ENCODE peak calls at places on chromosome 15, in eight cellular contexts. G, R, P, U, E, S, T and B are unnamed samples.

GRCh38 chr15:31399544-31400171 is 73.0 kb downstream of the KLF13 start:
- DNase-seq in G (peak), R (peak), P (no peak), U (peak), E (no peak), S (no peak), T (no peak), B (peak)

GRCh38 chr15:47422901-47423300 is 294.4 kb upstream of the SEMA6D start:
- DNase-seq in G (peak), R (no peak), P (no peak), U (no peak), E (no peak), S (no peak), T (no peak), B (no peak)

GRCh38 chr15:46815765-46816164 is 901.5 kb upstream of the SEMA6D start:
- DNase-seq in G (no peak), R (peak), P (no peak), U (no peak), E (no peak), S (no peak), T (peak), B (no peak)

GRCh38 chr15:73991260-73991659 is 835 bp downstream of the STOML1 start:
- DNase-seq in G (peak), R (peak), P (peak), U (peak), E (no peak), S (peak), T (peak), B (peak)

GRCh38 chr15:36334059-36334458 is 245.4 kb upstream of the CDIN1 start:
- DNase-seq in G (peak), R (no peak), P (no peak), U (peak), E (no peak), S (no peak), T (no peak), B (no peak)

GRCh38 chr15:64151727-64152506 is at the start of gene SNX22:
- DNase-seq in G (no peak), R (no peak), P (peak), U (no peak), E (no peak), S (peak), T (peak), B (no peak)

GRCh38 chr15:76187151-76187550 is 124.1 kb downstream of the ETFA start:
- DNase-seq in G (no peak), R (no peak), P (no peak), U (no peak), E (no peak), S (no peak), T (no peak), B (no peak)

GRCh38 chr15:60720493-60721231 is 241.7 kb upstream of the ICE2 start:
- DNase-seq in G (no peak), R (no peak), P (no peak), U (no peak), E (no peak), S (no peak), T (no peak), B (no peak)

GRCh38 chr15:31197497-31198414 is 96.2 kb upstream of the TRPM1 start:
- DNase-seq in G (no peak), R (peak), P (peak), U (peak), E (no peak), S (peak), T (peak), B (no peak)

GRCh38 chr15:100170673-100171210 is 171.0 kb downstream of the ADAMTS17 start:
- DNase-seq in G (no peak), R (no peak), P (no peak), U (no peak), E (no peak), S (no peak), T (no peak), B (no peak)

GRCh38 chr15:77944002-77944867 is 133.3 kb downstream of the TBC1D2B start:
- DNase-seq in G (peak), R (peak), P (peak), U (peak), E (peak), S (peak), T (peak), B (peak)

GRCh38 chr15:92808611-92809063 is 91.5 kb upstream of the CHD2 start:
- DNase-seq in G (no peak), R (peak), P (peak), U (peak), E (peak), S (no peak), T (no peak), B (peak)

GRCh38 chr15:76398301-76398700 is 61.7 kb downstream of the ISL2 start:
- DNase-seq in G (no peak), R (no peak), P (no peak), U (no peak), E (no peak), S (no peak), T (no peak), B (no peak)

GRCh38 chr15:85825118-85825517 is 30.4 kb upstream of the KLHL25 start:
- DNase-seq in G (no peak), R (no peak), P (no peak), U (no peak), E (no peak), S (no peak), T (peak), B (no peak)

GRCh38 chr15:62591842-62592838 is 427.1 kb upstream of the C2CD4B start:
- DNase-seq in G (peak), R (no peak), P (no peak), U (peak), E (no peak), S (no peak), T (no peak), B (no peak)

GRCh38 chr15:51243774-51244173 is 94.6 kb downstream of the CYP19A1 start:
- DNase-seq in G (peak), R (no peak), P (no peak), U (no peak), E (no peak), S (no peak), T (no peak), B (no peak)

GRCh38 chr15:61654918-61655317 is 405.3 kb downstream of the VPS13C start:
- DNase-seq in G (peak), R (peak), P (no peak), U (no peak), E (peak), S (no peak), T (no peak), B (no peak)

GRCh38 chr15:27028836-27029482 is 58.0 kb downstream of the GABRG3 start:
- DNase-seq in G (peak), R (no peak), P (no peak), U (no peak), E (no peak), S (peak), T (no peak), B (no peak)

GRCh38 chr15:52281085-52282035 is 14.2 kb downstream of the MYO5C start:
- DNase-seq in G (no peak), R (peak), P (peak), U (no peak), E (no peak), S (no peak), T (no peak), B (peak)

GRCh38 chr15:33612721-33613304 is 302.0 kb downstream of the RYR3 start:
- DNase-seq in G (no peak), R (no peak), P (no peak), U (no peak), E (no peak), S (no peak), T (no peak), B (no peak)

GRCh38 chr15:66496951-66497501 is 536 bp downstream of the SNAPC5 start:
- DNase-seq in G (no peak), R (no peak), P (no peak), U (no peak), E (no peak), S (no peak), T (peak), B (no peak)

GRCh38 chr15:63166219-63166618 is 8.9 kb upstream of the RPS27L start:
- DNase-seq in G (no peak), R (no peak), P (no peak), U (peak), E (no peak), S (no peak), T (no peak), B (no peak)

GRCh38 chr15:94203321-94203720 is 28.0 kb upstream of the MCTP2 start:
- DNase-seq in G (no peak), R (no peak), P (no peak), U (no peak), E (no peak), S (no peak), T (no peak), B (no peak)

GRCh38 chr15:50137330-50137761 is 18.3 kb upstream of the ATP8B4 start:
- DNase-seq in G (peak), R (no peak), P (no peak), U (peak), E (no peak), S (no peak), T (no peak), B (no peak)

GRCh38 chr15:82538961-82539689 is 1.1 kb downstream of the RPS17 start:
- DNase-seq in G (peak), R (no peak), P (no peak), U (no peak), E (no peak), S (no peak), T (no peak), B (no peak)

GRCh38 chr15:48682949-48683651 is 37.6 kb upstream of the FBN1 start:
- DNase-seq in G (peak), R (peak), P (peak), U (peak), E (no peak), S (no peak), T (peak), B (peak)

GRCh38 chr15:57496594-57496945 is 95.1 kb upstream of the MYZAP start:
- DNase-seq in G (no peak), R (no peak), P (no peak), U (no peak), E (no peak), S (no peak), T (no peak), B (no peak)

GRCh38 chr15:81254277-81255265 is 57.9 kb downstream of the IL16 start:
- DNase-seq in G (no peak), R (no peak), P (no peak), U (no peak), E (no peak), S (no peak), T (no peak), B (no peak)

GRCh38 chr15:38069001-38069400 is 134.6 kb downstream of the TMCO5A start:
- DNase-seq in G (peak), R (no peak), P (no peak), U (peak), E (no peak), S (peak), T (peak), B (peak)

GRCh38 chr15:31563421-31563820 is 236.8 kb downstream of the KLF13 start:
- DNase-seq in G (no peak), R (no peak), P (no peak), U (no peak), E (no peak), S (no peak), T (no peak), B (no peak)

DNA sequence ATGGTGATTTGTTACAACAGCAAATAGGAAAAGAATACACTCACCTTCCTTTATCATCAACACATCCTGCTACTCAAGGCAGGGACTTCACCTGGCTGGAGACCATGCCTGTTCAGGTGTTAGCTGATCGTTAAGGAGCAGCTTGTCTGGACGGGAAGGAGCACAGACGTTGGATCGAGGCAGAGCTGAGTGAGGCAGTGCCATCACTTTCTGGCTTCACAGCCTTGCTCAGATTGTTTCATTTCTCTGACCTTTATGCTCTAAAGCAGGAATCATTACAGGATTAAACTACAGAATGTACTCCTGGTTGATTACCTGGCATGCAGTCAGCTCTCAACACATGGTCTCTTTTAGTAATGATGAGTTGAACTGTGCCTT is 119.0 kb upstream of the NR2E3 start:
- DNase-seq in G (no peak), R (no peak), P (no peak), U (no peak), E (no peak), S (no peak), T (no peak), B (no peak)
- H3K4me3 ChIP-seq in G (no peak), R (peak), P (no peak), U (no peak), E (peak), S (no peak), T (no peak), B (no peak)

DNA sequence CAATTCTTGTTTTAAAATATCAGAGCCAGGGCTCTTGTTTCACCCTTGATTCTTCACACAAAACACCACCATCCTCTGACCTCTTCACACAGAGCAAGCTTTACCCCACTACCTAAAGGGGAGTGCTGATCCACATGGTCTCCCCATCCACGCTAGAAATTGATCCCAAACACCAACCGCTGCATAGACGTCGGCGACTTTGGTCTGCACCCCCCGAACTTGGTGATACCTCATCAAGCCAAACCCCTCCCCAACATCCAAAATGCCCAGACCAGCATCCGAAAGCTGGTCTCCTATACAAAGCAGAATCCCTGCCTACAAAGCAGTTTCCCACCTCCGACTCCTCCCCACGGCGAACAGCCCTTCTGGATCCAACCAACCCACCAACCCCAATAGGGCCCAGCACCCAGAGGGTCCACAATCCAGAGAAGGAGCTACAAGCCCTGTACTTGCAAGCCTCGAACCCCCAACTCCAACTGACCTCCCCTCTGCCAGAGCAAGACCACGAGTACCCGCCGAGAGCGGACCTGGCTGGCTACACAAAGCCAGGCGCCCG is 25.8 kb upstream of the MTHFS start:
- DNase-seq in G (no peak), R (no peak), P (no peak), U (no peak), E (no peak), S (no peak), T (no peak), B (no peak)
- H3K4me3 ChIP-seq in G (peak), R (peak), P (peak), U (peak), E (peak), S (peak), T (peak), B (peak)

DNA sequence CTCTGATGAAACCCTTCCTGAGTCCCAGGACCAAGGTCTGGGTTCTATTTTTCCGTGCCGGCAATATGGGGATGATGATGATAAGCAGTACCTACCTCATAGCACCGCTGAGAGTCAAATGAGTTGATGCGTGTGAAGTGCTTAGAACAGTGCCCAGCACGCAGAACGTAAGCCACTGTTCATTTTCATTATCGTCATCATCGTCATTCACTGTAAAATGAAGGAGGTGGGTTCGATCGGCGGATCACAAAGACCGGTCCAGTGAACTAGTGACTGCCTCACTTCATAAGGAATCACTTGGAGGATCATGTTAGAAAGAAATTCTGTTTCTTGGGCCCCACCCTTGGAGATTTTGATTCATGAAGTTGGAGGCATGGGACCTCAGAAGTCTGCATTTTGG is 44.3 kb downstream of the RLBP1 start:
- DNase-seq in G (no peak), R (no peak), P (no peak), U (no peak), E (no peak), S (no peak), T (no peak), B (peak)
- H3K4me3 ChIP-seq in G (no peak), R (no peak), P (no peak), U (no peak), E (no peak), S (no peak), T (no peak), B (no peak)

GRCh38 chr15:40339621-40339945 is 1.2 kb downstream of the CCDC9B start:
- DNase-seq in G (no peak), R (no peak), P (no peak), U (no peak), E (no peak), S (no peak), T (peak), B (no peak)

GRCh38 chr15:40340740-40341400 is at the start of gene CCDC9B:
- DNase-seq in G (peak), R (peak), P (peak), U (peak), E (peak), S (peak), T (peak), B (peak)

GRCh38 chr15:40338041-40338657 is 2.6 kb downstream of the CCDC9B start:
- DNase-seq in G (peak), R (peak), P (peak), U (peak), E (no peak), S (peak), T (peak), B (no peak)

GRCh38 chr15:40338921-40339620 is 1.7 kb downstream of the CCDC9B start:
- DNase-seq in G (peak), R (peak), P (no peak), U (peak), E (peak), S (no peak), T (peak), B (no peak)

GRCh38 chr15:40340038-40340739 is 550 bp downstream of the CCDC9B start:
- DNase-seq in G (peak), R (peak), P (peak), U (peak), E (no peak), S (no peak), T (peak), B (no peak)
- H3K4me3 ChIP-seq in G (peak), R (peak), P (peak), U (peak), E (peak), S (no peak), T (peak), B (no peak)

GRCh38 chr15:89363770-89364169 is 29.1 kb upstream of the POLG start:
- DNase-seq in G (no peak), R (no peak), P (no peak), U (no peak), E (no peak), S (no peak), T (no peak), B (no peak)

GRCh38 chr15:89361451-89362202 is 27.0 kb upstream of the POLG start:
- DNase-seq in G (peak), R (peak), P (peak), U (peak), E (no peak), S (peak), T (peak), B (no peak)

GRCh38 chr15:89364341-89364740 is 29.7 kb upstream of the POLG start:
- DNase-seq in G (no peak), R (no peak), P (peak), U (no peak), E (no peak), S (no peak), T (peak), B (peak)

GRCh38 chr15:89362203-89363101 is 27.8 kb upstream of the POLG start:
- DNase-seq in G (no peak), R (no peak), P (no peak), U (no peak), E (no peak), S (peak), T (no peak), B (no peak)

DNA sequence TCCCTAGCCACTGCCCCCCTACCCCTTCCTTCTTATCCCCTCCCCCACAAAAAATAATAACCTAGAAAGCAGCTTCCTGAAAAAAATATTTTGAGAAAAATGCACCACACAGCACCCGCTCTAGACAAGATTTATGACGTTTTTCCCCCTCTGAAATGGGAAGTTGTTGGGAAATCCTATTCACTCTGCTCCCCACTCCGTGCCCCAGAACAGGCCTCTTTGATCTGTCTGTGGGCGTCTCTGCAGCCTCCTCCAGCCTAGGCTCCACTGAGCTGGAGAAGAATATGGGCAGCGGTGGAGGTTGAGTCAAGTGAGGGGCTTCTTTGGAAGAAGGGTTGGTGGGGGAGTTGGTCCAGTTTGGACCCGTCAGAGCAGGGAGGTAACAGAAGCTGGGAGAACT is 28.5 kb upstream of the POLG start:
- DNase-seq in G (no peak), R (no peak), P (no peak), U (no peak), E (no peak), S (no peak), T (no peak), B (no peak)
- H3K4me3 ChIP-seq in G (no peak), R (no peak), P (no peak), U (no peak), E (no peak), S (no peak), T (no peak), B (no peak)

GRCh38 chr15:79064496-79064895 is 26.1 kb downstream of the RASGRF1 start:
- DNase-seq in G (no peak), R (no peak), P (no peak), U (no peak), E (no peak), S (no peak), T (no peak), B (no peak)
- H3K4me3 ChIP-seq in G (no peak), R (no peak), P (no peak), U (no peak), E (no peak), S (no peak), T (no peak), B (no peak)

GRCh38 chr15:70701891-70702568 is 61.3 kb downstream of the UACA start:
- DNase-seq in G (peak), R (no peak), P (no peak), U (peak), E (no peak), S (no peak), T (no peak), B (no peak)

GRCh38 chr15:70702584-70702983 is 60.8 kb downstream of the UACA start:
- DNase-seq in G (no peak), R (no peak), P (no peak), U (no peak), E (no peak), S (no peak), T (no peak), B (no peak)

GRCh38 chr15:70699873-70700272 is 63.5 kb downstream of the UACA start:
- DNase-seq in G (no peak), R (no peak), P (no peak), U (no peak), E (no peak), S (no peak), T (no peak), B (no peak)

GRCh38 chr15:70698412-70698811 is 64.9 kb downstream of the UACA start:
- DNase-seq in G (no peak), R (no peak), P (no peak), U (no peak), E (no peak), S (no peak), T (no peak), B (no peak)

GRCh38 chr15:70698991-70699390 is 64.4 kb downstream of the UACA start:
- DNase-seq in G (no peak), R (no peak), P (no peak), U (no peak), E (no peak), S (no peak), T (no peak), B (no peak)
- H3K4me3 ChIP-seq in G (no peak), R (peak), P (no peak), U (no peak), E (no peak), S (no peak), T (no peak), B (no peak)

GRCh38 chr15:67548532-67548852 is 6.0 kb downstream of the MAP2K5 start:
- DNase-seq in G (peak), R (no peak), P (no peak), U (no peak), E (no peak), S (no peak), T (no peak), B (no peak)
- H3K4me3 ChIP-seq in G (no peak), R (no peak), P (no peak), U (no peak), E (no peak), S (no peak), T (no peak), B (no peak)

DNA sequence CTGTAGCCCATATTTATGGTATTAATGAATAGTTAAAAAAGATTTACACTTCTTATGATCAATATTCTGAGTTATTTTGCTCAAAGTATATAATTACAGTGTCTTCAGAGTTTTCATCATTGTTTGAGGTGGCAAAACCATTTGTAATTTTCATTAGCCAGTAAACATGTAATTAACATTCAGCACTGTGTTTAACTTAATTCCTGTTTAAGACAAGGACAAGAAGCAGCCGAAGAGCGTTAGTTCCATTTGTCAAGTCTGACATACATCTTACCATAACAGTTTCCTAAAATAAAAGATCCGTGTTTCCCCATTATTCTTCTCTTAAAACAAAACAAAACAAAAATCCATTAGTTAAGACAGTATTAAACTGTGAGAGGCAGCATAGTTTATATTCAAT is 5.6 kb upstream of the NR2F2 start:
- DNase-seq in G (no peak), R (no peak), P (no peak), U (no peak), E (no peak), S (no peak), T (no peak), B (no peak)
- H3K4me3 ChIP-seq in G (peak), R (peak), P (peak), U (peak), E (peak), S (peak), T (peak), B (no peak)